ENCODE peak calls at places on chromosome 10, in nine cellular contexts. N is GM23338; V is RWPE1; U is HFF-Myc; R is prostate gland; M is HCT116; D is activated CD8-positive, alpha-beta T cell treated with anti-CD3 and anti-CD28 coated beads for 36 hours; K is A549; T is upper lobe of left lung. X is an unnamed sample.

GRCh38 chr10:118264838-118265470 is 77.2 kb downstream of the FAM204A start:
- DNase-seq in N (peak; percentile 34), V (no peak), U (no peak), R (no peak), M (no peak), D (no peak), K (no peak), T (no peak), X (no peak)

GRCh38 chr10:70425096-70425495 is 16.4 kb downstream of the NODAL start:
- DNase-seq in N (no peak), V (no peak), U (no peak), R (no peak), M (no peak), D (no peak), K (no peak), T (no peak), X (no peak)

GRCh38 chr10:116766241-116767198 is 24.2 kb upstream of the HSPA12A start:
- DNase-seq in N (peak; percentile 28), V (no peak), U (no peak), R (no peak), M (no peak), D (no peak), K (no peak), T (no peak), X (no peak)

GRCh38 chr10:123891147-123892011 is at the start of gene CPXM2:
- DNase-seq in N (peak; percentile 75), V (no peak), U (no peak), R (no peak), M (no peak), D (no peak), K (no peak), T (no peak), X (no peak)

GRCh38 chr10:127996586-127996985 is 89.7 kb downstream of the PTPRE start:
- DNase-seq in N (no peak), V (no peak), U (no peak), R (no peak), M (no peak), D (no peak), K (no peak), T (peak; percentile 77), X (no peak)

GRCh38 chr10:5411941-5412276 is 448 bp upstream of the NET1 start:
- DNase-seq in N (no peak), V (no peak), U (no peak), R (no peak), M (no peak), D (no peak), K (no peak), T (no peak), X (no peak)

GRCh38 chr10:8043569-8044306 is 10.8 kb upstream of the GATA3 start:
- DNase-seq in N (peak; percentile 89), V (no peak), U (no peak), R (no peak), M (no peak), D (peak; percentile 59), K (no peak), T (no peak), X (no peak)

GRCh38 chr10:129970404-129971364 is 6.6 kb upstream of the EBF3 start:
- DNase-seq in N (no peak), V (no peak), U (no peak), R (no peak), M (no peak), D (no peak), K (no peak), T (no peak), X (no peak)

GRCh38 chr10:84546609-84547008 is 218.2 kb downstream of the CCSER2 start:
- DNase-seq in N (no peak), V (no peak), U (no peak), R (no peak), M (no peak), D (no peak), K (no peak), T (peak; percentile 81), X (no peak)

GRCh38 chr10:84551437-84552120 is 223.2 kb downstream of the CCSER2 start:
- DNase-seq in N (no peak), V (no peak), U (no peak), R (no peak), M (no peak), D (no peak), K (no peak), T (no peak), X (no peak)

GRCh38 chr10:84550756-84551436 is 222.5 kb downstream of the CCSER2 start:
- DNase-seq in N (no peak), V (no peak), U (no peak), R (no peak), M (no peak), D (no peak), K (no peak), T (no peak), X (no peak)

GRCh38 chr10:84549368-84549767 is 221.0 kb downstream of the CCSER2 start:
- DNase-seq in N (no peak), V (no peak), U (no peak), R (no peak), M (no peak), D (no peak), K (no peak), T (no peak), X (no peak)

GRCh38 chr10:84548869-84549268 is 220.5 kb downstream of the CCSER2 start:
- DNase-seq in N (peak; percentile 82), V (no peak), U (no peak), R (no peak), M (no peak), D (no peak), K (no peak), T (no peak), X (no peak)
- TF ChIP-seq CTCF in N (peak; percentile 81), V (no peak), U (peak; percentile 43), R (no peak), M (peak; percentile 55), D (peak; percentile 31), K (no peak), T (no peak), X (peak; percentile 14)

DNA sequence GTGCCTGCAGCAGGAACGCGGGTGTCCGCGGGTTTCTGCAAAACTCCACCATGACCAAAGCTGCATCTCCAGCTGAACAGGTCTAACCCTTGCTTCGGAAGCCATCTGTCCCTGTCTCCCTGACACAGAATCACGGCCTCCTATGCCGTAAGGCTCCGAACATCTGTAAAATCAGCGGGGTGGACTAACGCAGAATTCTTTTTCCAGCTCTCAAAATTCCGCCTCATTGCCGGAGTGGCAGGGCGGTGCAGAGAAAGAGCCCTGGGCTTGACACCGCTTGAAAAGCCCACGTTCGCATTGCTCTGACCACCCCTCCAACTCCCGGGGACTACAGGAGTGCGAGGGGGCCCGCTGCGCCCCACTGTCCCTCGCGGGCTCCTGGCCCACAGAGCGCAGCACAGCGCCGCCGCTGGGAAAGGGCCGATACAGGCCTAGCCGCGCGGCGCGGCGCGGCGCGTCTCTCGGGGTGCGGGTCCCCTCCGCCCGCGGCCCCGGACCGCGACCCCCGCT is 409 bp downstream of the DNMBP start:
- DNase-seq in N (no peak), V (peak; percentile 55), U (no peak), R (peak; percentile 56), M (no peak), D (peak; percentile 15), K (peak; percentile 42), T (peak; percentile 70), X (no peak)
- TF ChIP-seq CTCF in N (peak; percentile 38), V (no peak), U (peak; percentile 27), R (no peak), M (peak; percentile 54), D (peak; percentile 2), K (no peak), T (no peak), X (peak; percentile 65)

DNA sequence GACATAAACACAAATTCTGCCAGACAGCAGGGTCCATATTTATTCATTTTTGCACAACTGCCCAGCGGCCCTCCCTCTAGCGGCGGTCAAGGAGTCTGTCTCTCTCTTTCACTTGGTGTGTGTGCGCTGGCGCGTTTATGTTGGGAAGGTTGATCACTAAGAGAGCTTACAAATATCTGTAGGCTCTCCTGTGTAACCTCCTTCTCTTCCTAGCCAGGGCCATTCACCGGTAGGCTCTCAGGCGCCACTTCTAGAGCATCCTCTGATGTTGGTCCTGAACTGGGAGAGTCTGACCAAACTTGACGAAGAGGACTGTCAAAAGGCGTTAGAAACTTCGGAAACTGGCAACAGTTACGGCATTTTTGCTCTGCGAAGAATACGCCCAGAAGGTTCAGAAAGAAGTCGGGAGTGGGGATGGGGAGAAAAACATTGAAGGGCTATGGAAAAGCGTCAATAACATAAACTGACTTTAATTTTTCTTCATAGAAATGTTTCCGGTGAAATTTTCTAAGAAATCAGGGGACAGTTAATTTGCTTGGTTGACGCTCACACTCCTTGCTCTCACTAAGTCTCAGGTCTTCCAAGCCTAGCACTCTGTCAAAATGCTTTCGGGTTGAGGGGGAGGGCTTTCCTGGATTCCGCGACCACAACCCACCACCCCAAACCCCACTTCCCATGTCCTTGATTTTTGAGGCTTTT is 731.1 kb downstream of the ZWINT start:
- DNase-seq in N (peak; percentile 65), V (peak; percentile 28), U (no peak), R (no peak), M (no peak), D (peak; percentile 8), K (peak; percentile 75), T (peak; percentile 24), X (peak; percentile 23)
- TF ChIP-seq CTCF in N (peak; percentile 88), V (peak; percentile 35), U (peak; percentile 60), R (no peak), M (no peak), D (no peak), K (peak; percentile 41), T (no peak), X (peak; percentile 15)

GRCh38 chr10:80538481-80539185 is 931 bp downstream of the SH2D4B start:
- DNase-seq in N (no peak), V (no peak), U (no peak), R (no peak), M (no peak), D (no peak), K (no peak), T (no peak), X (no peak)

GRCh38 chr10:80537086-80537704 is 507 bp upstream of the SH2D4B start:
- DNase-seq in N (no peak), V (no peak), U (no peak), R (no peak), M (no peak), D (no peak), K (no peak), T (no peak), X (no peak)

GRCh38 chr10:80536361-80536835 is 1.3 kb upstream of the SH2D4B start:
- DNase-seq in N (no peak), V (no peak), U (no peak), R (no peak), M (no peak), D (no peak), K (no peak), T (no peak), X (no peak)

GRCh38 chr10:80537705-80538480 is at the start of gene SH2D4B:
- DNase-seq in N (no peak), V (no peak), U (no peak), R (no peak), M (no peak), D (no peak), K (no peak), T (no peak), X (no peak)

DNA sequence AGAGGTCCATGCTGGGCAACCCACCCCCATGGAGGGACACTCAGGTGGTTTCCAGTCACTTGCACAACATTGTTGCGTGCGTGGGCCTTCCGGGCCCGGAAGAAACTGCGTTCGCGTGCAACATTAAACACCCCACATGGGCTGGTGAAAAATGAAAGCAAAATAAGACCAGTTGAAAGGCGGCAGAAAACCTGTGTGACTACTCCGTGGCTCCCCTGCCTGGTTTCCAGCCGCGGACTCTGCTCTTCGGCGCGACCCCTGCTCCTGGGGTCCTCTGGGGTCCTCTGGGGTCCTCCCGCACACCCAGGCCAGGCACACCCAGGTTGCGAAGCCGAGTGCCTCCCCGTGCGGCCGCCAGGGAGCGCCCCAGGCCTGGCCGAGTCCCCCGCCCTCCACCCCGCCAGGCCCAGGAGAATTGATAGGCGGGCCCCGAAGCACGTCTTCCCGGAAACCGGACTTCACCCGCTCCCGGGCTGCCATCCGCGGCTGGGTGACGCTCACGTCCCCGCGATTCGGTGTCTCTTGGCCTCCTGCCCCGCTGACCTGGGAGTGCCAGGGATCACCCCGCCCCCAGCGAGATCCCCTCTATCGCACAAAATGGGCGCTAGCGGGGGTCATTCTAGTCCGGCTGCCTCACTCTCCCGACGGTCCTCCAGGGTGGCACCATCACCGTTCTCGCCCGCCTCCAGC is 1.9 kb upstream of the SH2D4B start:
- DNase-seq in N (peak; percentile 82), V (peak; percentile 86), U (no peak), R (no peak), M (peak; percentile 48), D (peak; percentile 85), K (peak; percentile 82), T (peak; percentile 79), X (peak; percentile 88)
- TF ChIP-seq CTCF in N (peak; percentile 62), V (peak; percentile 85), U (peak; percentile 19), R (peak; percentile 27), M (peak; percentile 77), D (peak; percentile 84), K (peak; percentile 76), T (peak; percentile 89), X (peak; percentile 94)